ENCODE peak calls at places on chromosomes 2 and 18, in seven cellular contexts. G, R, A, T, J, L and W are unnamed samples.

GRCh38 chr2:222835142-222835822 is 25.6 kb upstream of the ACSL3 start:
- DNase-seq in L (no peak), G (no peak), R (no peak), T (no peak), J (no peak), A (no peak), W (no peak)

GRCh38 chr2:457792-458430 is 170.0 kb upstream of the ALKAL2 start:
- DNase-seq in T (no peak), J (no peak), R (no peak), L (peak), A (no peak), G (no peak), W (no peak)

GRCh38 chr2:219684721-219685689 is 57.6 kb downstream of the SLC4A3 start:
- DNase-seq in J (peak), R (peak), T (peak), G (no peak), L (no peak), A (no peak), W (no peak)

GRCh38 chr2:120747281-120747680 is 11.6 kb downstream of the GLI2 start:
- DNase-seq in A (no peak), J (no peak), G (no peak), L (peak), R (no peak), T (no peak), W (no peak)

GRCh38 chr2:200252661-200253067 is 53.8 kb upstream of the SPATS2L start:
- DNase-seq in A (no peak), G (no peak), R (no peak), T (no peak), J (no peak), L (no peak), W (no peak)

GRCh38 chr2:160389875-160390274 is 103.7 kb downstream of the RBMS1 start:
- DNase-seq in G (peak), J (no peak), A (no peak), L (no peak), T (no peak), R (no peak), W (no peak)

GRCh38 chr2:197102202-197102601 is 175.7 kb upstream of the PGAP1 start:
- DNase-seq in A (no peak), J (no peak), R (no peak), L (no peak), G (no peak), T (no peak), W (no peak)

GRCh38 chr2:46803911-46804670 is 111.5 kb downstream of the MCFD2 start:
- DNase-seq in T (peak), J (no peak), L (peak), R (no peak), A (no peak), G (no peak), W (no peak)

GRCh38 chr2:111930875-111931274 is 32.5 kb downstream of the MERTK start:
- DNase-seq in G (no peak), T (no peak), A (no peak), L (no peak), R (no peak), J (no peak), W (no peak)

GRCh38 chr2:226411727-226412360 is 387.8 kb downstream of the IRS1 start:
- DNase-seq in T (no peak), G (no peak), A (no peak), R (no peak), J (no peak), L (no peak), W (peak)

GRCh38 chr2:219519526-219519916 is 5.2 kb downstream of the ASIC4 start:
- DNase-seq in T (no peak), L (no peak), A (no peak), J (no peak), R (no peak), G (no peak), W (no peak)

GRCh38 chr2:233414777-233415570 is 60.7 kb downstream of the DGKD start:
- DNase-seq in G (no peak), R (no peak), T (peak), J (no peak), L (no peak), A (peak), W (no peak)

GRCh38 chr2:54520687-54521086 is 64.6 kb downstream of the SPTBN1 start:
- DNase-seq in L (no peak), G (no peak), A (no peak), R (no peak), J (no peak), T (no peak), W (no peak)

GRCh38 chr2:10188211-10188610 is 65.7 kb downstream of the RRM2 start:
- DNase-seq in A (no peak), T (no peak), L (no peak), R (no peak), G (no peak), J (no peak), W (no peak)

GRCh38 chr18:30991397-30991796 is 51.1 kb downstream of the DSC3 start:
- DNase-seq in R (no peak), T (no peak), J (no peak), L (no peak), A (no peak), G (no peak), W (no peak)

GRCh38 chr2:157837851-157838441 is 38.2 kb downstream of the ACVR1 start:
- DNase-seq in L (peak), G (no peak), T (peak), J (no peak), A (peak), R (no peak), W (no peak)

GRCh38 chr2:64327129-64327509 is 126.8 kb upstream of the LGALSL start:
- DNase-seq in L (no peak), R (no peak), G (no peak), T (no peak), J (no peak), A (no peak), W (no peak)

GRCh38 chr2:189505412-189505953 is 64.2 kb downstream of the WDR75 start:
- DNase-seq in L (no peak), G (no peak), T (no peak), R (no peak), J (no peak), A (no peak), W (no peak)

GRCh38 chr18:25510096-25510495 is 158.1 kb upstream of the ZNF521 start:
- DNase-seq in A (no peak), L (no peak), R (no peak), G (no peak), T (no peak), J (no peak), W (no peak)

GRCh38 chr2:64975232-64975791 is 13.9 kb upstream of the SLC1A4 start:
- DNase-seq in T (peak), L (no peak), R (no peak), G (no peak), A (peak), J (peak), W (no peak)